ENCODE peak calls at places on chromosomes 2 and 18, in ten cellular contexts. A, B, X, O, V, F, L, Z, I and Y are unnamed samples.

GRCh38 chr18:44887227-44887631 is 206.5 kb downstream of the SETBP1 start:
- DNase-seq in A (peak), B (no peak), X (peak), O (peak), V (peak), F (peak), L (no peak), Z (no peak), I (no peak), Y (peak)

GRCh38 chr2:74577448-74577847 is 22.9 kb downstream of the DOK1 start:
- DNase-seq in A (no peak), B (no peak), X (no peak), O (peak), V (no peak), F (no peak), L (no peak), Z (no peak), I (no peak), Y (peak)

GRCh38 chr2:224584768-224585204 is 377 bp downstream of the CUL3 start:
- DNase-seq in A (peak), B (peak), X (peak), O (peak), V (peak), F (peak), L (peak), Z (peak), I (peak), Y (peak)

GRCh38 chr2:72037322-72037721 is 110.3 kb downstream of the CYP26B1 start:
- DNase-seq in A (no peak), B (no peak), X (peak), O (no peak), V (no peak), F (no peak), L (no peak), Z (no peak), I (no peak), Y (no peak)

GRCh38 chr2:122061206-122061605 is 305.8 kb downstream of the TSN start:
- DNase-seq in A (no peak), B (no peak), X (no peak), O (no peak), V (no peak), F (no peak), L (no peak), Z (no peak), I (no peak), Y (no peak)

GRCh38 chr2:98524168-98524567 is 79.5 kb downstream of the INPP4A start:
- DNase-seq in A (peak), B (no peak), X (no peak), O (no peak), V (no peak), F (no peak), L (no peak), Z (no peak), I (no peak), Y (no peak)

GRCh38 chr18:45103319-45104070 is 422.8 kb downstream of the SETBP1 start:
- DNase-seq in A (no peak), B (no peak), X (no peak), O (no peak), V (no peak), F (no peak), L (no peak), Z (no peak), I (peak), Y (no peak)

GRCh38 chr2:172734711-172735645 is 667 bp upstream of the RAPGEF4 start:
- DNase-seq in A (no peak), B (no peak), X (peak), O (no peak), V (no peak), F (no peak), L (no peak), Z (no peak), I (no peak), Y (no peak)

GRCh38 chr18:8994603-8995002 is 107.9 kb upstream of the NDUFV2 start:
- DNase-seq in A (no peak), B (no peak), X (no peak), O (no peak), V (no peak), F (no peak), L (no peak), Z (no peak), I (no peak), Y (peak)

GRCh38 chr2:240928476-240929363 is 22.6 kb downstream of the CROCC2 start:
- DNase-seq in A (no peak), B (no peak), X (no peak), O (no peak), V (no peak), F (peak), L (no peak), Z (no peak), I (no peak), Y (no peak)

GRCh38 chr2:234747833-234748559 is 203.8 kb upstream of the SH3BP4 start:
- DNase-seq in A (no peak), B (no peak), X (no peak), O (peak), V (no peak), F (no peak), L (no peak), Z (no peak), I (no peak), Y (no peak)